ENCODE peak calls at places on chromosomes 12 and 14, in nine cellular contexts. A, Z, U, I, C, S, Y, X and B are unnamed samples.

GRCh38 chr12:122291431-122291830 is 25.1 kb upstream of the VPS33A start:
- DNase-seq in A (no peak), Z (no peak), U (no peak), I (no peak), C (no peak), S (no peak), Y (no peak), X (no peak), B (no peak)

GRCh38 chr14:39946796-39947195 is 514.6 kb upstream of the FBXO33 start:
- DNase-seq in A (no peak), Z (no peak), U (no peak), I (no peak), C (no peak), S (peak), Y (peak), X (no peak), B (peak)

GRCh38 chr14:24238123-24238522 is 4.3 kb downstream of the TINF2 start:
- DNase-seq in A (no peak), Z (no peak), U (no peak), I (no peak), C (no peak), S (no peak), Y (peak), X (no peak), B (no peak)

GRCh38 chr12:38138225-38139221 is 178.1 kb upstream of the ALG10B start:
- DNase-seq in A (peak), Z (no peak), U (peak), I (peak), C (peak), S (peak), Y (peak), X (peak), B (peak)

GRCh38 chr14:78164226-78164853 is 5.8 kb upstream of the NRXN3 start:
- DNase-seq in A (no peak), Z (no peak), U (no peak), I (peak), C (no peak), S (no peak), Y (peak), X (peak), B (no peak)

GRCh38 chr12:47946413-47947107 is 16.8 kb upstream of the TMEM106C start:
- DNase-seq in A (no peak), Z (no peak), U (no peak), I (no peak), C (no peak), S (peak), Y (no peak), X (no peak), B (no peak)

GRCh38 chr12:90129369-90130030 is 420.9 kb upstream of the ATP2B1 start:
- DNase-seq in A (no peak), Z (no peak), U (no peak), I (no peak), C (no peak), S (no peak), Y (peak), X (no peak), B (no peak)

GRCh38 chr12:57477710-57478681 is 1.7 kb downstream of the ARHGAP9 start:
- DNase-seq in A (no peak), Z (no peak), U (peak), I (no peak), C (no peak), S (peak), Y (no peak), X (no peak), B (no peak)

GRCh38 chr12:12946686-12947355 is 5.1 kb downstream of the GPRC5D start:
- DNase-seq in A (no peak), Z (no peak), U (no peak), I (no peak), C (no peak), S (peak), Y (no peak), X (no peak), B (no peak)

GRCh38 chr12:123761841-123762714 is at the start of gene DNAH10:
- DNase-seq in A (peak), Z (no peak), U (no peak), I (no peak), C (no peak), S (peak), Y (peak), X (no peak), B (no peak)

GRCh38 chr12:105253882-105254513 is 18.0 kb upstream of the APPL2 start:
- DNase-seq in A (no peak), Z (no peak), U (no peak), I (no peak), C (peak), S (peak), Y (no peak), X (no peak), B (peak)

GRCh38 chr12:21476949-21477348 is 24.5 kb downstream of the RECQL start:
- DNase-seq in A (no peak), Z (no peak), U (no peak), I (no peak), C (peak), S (peak), Y (no peak), X (no peak), B (peak)

GRCh38 chr12:113133036-113133435 is 2.5 kb downstream of the RASAL1 start:
- DNase-seq in A (no peak), Z (no peak), U (no peak), I (no peak), C (no peak), S (no peak), Y (no peak), X (no peak), B (no peak)

GRCh38 chr12:80939231-80939950 is 1.7 kb upstream of the LIN7A start:
- DNase-seq in A (no peak), Z (no peak), U (no peak), I (no peak), C (no peak), S (peak), Y (no peak), X (no peak), B (peak)

GRCh38 chr12:11894890-11895289 is 175.8 kb upstream of the BCL2L14 start:
- DNase-seq in A (no peak), Z (no peak), U (no peak), I (no peak), C (no peak), S (no peak), Y (no peak), X (no peak), B (no peak)

GRCh38 chr12:46499226-46499625 is 126.7 kb upstream of the SLC38A2 start:
- DNase-seq in A (no peak), Z (no peak), U (no peak), I (no peak), C (no peak), S (no peak), Y (no peak), X (no peak), B (no peak)

GRCh38 chr14:61472801-61473376 is 151.5 kb downstream of the PRKCH start:
- DNase-seq in A (no peak), Z (no peak), U (no peak), I (no peak), C (no peak), S (peak), Y (no peak), X (no peak), B (no peak)

GRCh38 chr12:21559855-21560569 is 33.9 kb downstream of the SPX start:
- DNase-seq in A (no peak), Z (no peak), U (no peak), I (no peak), C (peak), S (peak), Y (no peak), X (no peak), B (peak)

GRCh38 chr14:100709252-100709955 is 17.3 kb upstream of the DLK1 start:
- DNase-seq in A (no peak), Z (peak), U (no peak), I (no peak), C (peak), S (no peak), Y (peak), X (no peak), B (peak)

GRCh38 chr12:53543539-53543938 is 36.3 kb upstream of the NPFF start:
- DNase-seq in A (no peak), Z (peak), U (peak), I (peak), C (peak), S (peak), Y (peak), X (peak), B (peak)

GRCh38 chr12:76083761-76084276 is 666 bp downstream of the NAP1L1 start:
- DNase-seq in A (peak), Z (peak), U (peak), I (no peak), C (peak), S (peak), Y (peak), X (peak), B (peak)

GRCh38 chr12:98916106-98916505 is 271.0 kb downstream of the APAF1 start:
- DNase-seq in A (no peak), Z (no peak), U (no peak), I (no peak), C (no peak), S (no peak), Y (no peak), X (no peak), B (peak)

GRCh38 chr12:130780880-130781575 is 58.0 kb downstream of the STX2 start:
- DNase-seq in A (no peak), Z (no peak), U (no peak), I (no peak), C (no peak), S (no peak), Y (no peak), X (no peak), B (no peak)

GRCh38 chr12:117155278-117156060 is 34.8 kb downstream of the FBXO21 start:
- DNase-seq in A (peak), Z (peak), U (peak), I (peak), C (peak), S (peak), Y (peak), X (peak), B (peak)

GRCh38 chr12:94769746-94770396 is 119.5 kb upstream of the TMCC3 start:
- DNase-seq in A (no peak), Z (no peak), U (no peak), I (no peak), C (no peak), S (no peak), Y (no peak), X (no peak), B (no peak)

GRCh38 chr12:24560867-24561266 is 388.0 kb downstream of the BCAT1 start:
- DNase-seq in A (no peak), Z (no peak), U (no peak), I (no peak), C (peak), S (peak), Y (no peak), X (no peak), B (peak)

GRCh38 chr14:106872619-106873446 is 1346.5 kb downstream of the TMEM121 start:
- DNase-seq in A (peak), Z (peak), U (no peak), I (no peak), C (no peak), S (peak), Y (no peak), X (peak), B (no peak)

GRCh38 chr14:93040443-93040842 is 75.3 kb downstream of the ITPK1 start:
- DNase-seq in A (no peak), Z (peak), U (no peak), I (no peak), C (no peak), S (no peak), Y (no peak), X (peak), B (no peak)

GRCh38 chr12:40634431-40635131 is 57.7 kb upstream of the CNTN1 start:
- DNase-seq in A (no peak), Z (no peak), U (no peak), I (no peak), C (no peak), S (no peak), Y (no peak), X (no peak), B (no peak)

GRCh38 chr14:34336501-34336900 is 125.5 kb downstream of the SPTSSA start:
- DNase-seq in A (no peak), Z (no peak), U (no peak), I (no peak), C (no peak), S (no peak), Y (peak), X (no peak), B (no peak)

GRCh38 chr12:93785262-93786010 is 108.3 kb downstream of the CRADD start:
- DNase-seq in A (peak), Z (no peak), U (peak), I (peak), C (peak), S (peak), Y (peak), X (no peak), B (peak)

GRCh38 chr12:113097716-113098427 is 37.7 kb downstream of the RASAL1 start:
- DNase-seq in A (peak), Z (peak), U (peak), I (no peak), C (peak), S (peak), Y (no peak), X (no peak), B (peak)

GRCh38 chr14:34111933-34112332 is 161.1 kb upstream of the EGLN3 start:
- DNase-seq in A (no peak), Z (no peak), U (no peak), I (no peak), C (no peak), S (no peak), Y (no peak), X (no peak), B (no peak)

GRCh38 chr12:65631621-65632111 is 192.6 kb upstream of the HMGA2 start:
- DNase-seq in A (no peak), Z (no peak), U (no peak), I (peak), C (peak), S (peak), Y (peak), X (no peak), B (peak)

GRCh38 chr12:86216591-86216990 is 39.6 kb downstream of the MGAT4C start:
- DNase-seq in A (no peak), Z (no peak), U (no peak), I (no peak), C (peak), S (no peak), Y (no peak), X (no peak), B (no peak)
- H3K4me3 ChIP-seq in A (no peak), Z (no peak), U (no peak), I (no peak), C (no peak), S (no peak), Y (no peak), X (no peak), B (no peak)

GRCh38 chr12:128190614-128191013 is 76.4 kb upstream of the TMEM132C start:
- DNase-seq in A (no peak), Z (no peak), U (no peak), I (no peak), C (no peak), S (no peak), Y (peak), X (no peak), B (no peak)
- TF ChIP-seq CTCF in A (no peak), Z (peak), U (peak), I (no peak), C (no peak), S (no peak), Y (peak), X (no peak), B (no peak)

DNA sequence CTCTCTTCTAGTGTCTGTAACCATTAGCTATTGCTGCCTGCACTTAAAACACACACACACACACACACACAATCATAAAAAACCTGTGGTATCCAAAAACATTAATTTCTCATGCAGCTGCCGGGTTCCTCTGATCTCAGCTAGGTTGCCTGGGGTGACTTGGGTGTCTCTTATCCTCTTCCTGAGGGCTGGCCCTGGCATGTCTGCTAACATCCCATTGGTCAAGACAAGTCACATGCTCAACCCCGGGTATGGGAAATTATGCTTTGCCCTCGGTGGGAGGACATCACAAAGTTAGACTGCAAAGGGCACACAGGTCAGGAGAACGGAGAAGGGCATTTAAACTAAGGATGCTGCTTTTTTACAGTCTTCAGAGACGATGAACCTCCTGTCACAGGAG is 55.7 kb downstream of the TRPV4 start:
- DNase-seq in A (peak), Z (no peak), U (no peak), I (no peak), C (peak), S (peak), Y (no peak), X (no peak), B (no peak)
- H3K4me3 ChIP-seq in A (no peak), Z (no peak), U (no peak), I (no peak), C (no peak), S (no peak), Y (no peak), X (no peak), B (no peak)

DNA sequence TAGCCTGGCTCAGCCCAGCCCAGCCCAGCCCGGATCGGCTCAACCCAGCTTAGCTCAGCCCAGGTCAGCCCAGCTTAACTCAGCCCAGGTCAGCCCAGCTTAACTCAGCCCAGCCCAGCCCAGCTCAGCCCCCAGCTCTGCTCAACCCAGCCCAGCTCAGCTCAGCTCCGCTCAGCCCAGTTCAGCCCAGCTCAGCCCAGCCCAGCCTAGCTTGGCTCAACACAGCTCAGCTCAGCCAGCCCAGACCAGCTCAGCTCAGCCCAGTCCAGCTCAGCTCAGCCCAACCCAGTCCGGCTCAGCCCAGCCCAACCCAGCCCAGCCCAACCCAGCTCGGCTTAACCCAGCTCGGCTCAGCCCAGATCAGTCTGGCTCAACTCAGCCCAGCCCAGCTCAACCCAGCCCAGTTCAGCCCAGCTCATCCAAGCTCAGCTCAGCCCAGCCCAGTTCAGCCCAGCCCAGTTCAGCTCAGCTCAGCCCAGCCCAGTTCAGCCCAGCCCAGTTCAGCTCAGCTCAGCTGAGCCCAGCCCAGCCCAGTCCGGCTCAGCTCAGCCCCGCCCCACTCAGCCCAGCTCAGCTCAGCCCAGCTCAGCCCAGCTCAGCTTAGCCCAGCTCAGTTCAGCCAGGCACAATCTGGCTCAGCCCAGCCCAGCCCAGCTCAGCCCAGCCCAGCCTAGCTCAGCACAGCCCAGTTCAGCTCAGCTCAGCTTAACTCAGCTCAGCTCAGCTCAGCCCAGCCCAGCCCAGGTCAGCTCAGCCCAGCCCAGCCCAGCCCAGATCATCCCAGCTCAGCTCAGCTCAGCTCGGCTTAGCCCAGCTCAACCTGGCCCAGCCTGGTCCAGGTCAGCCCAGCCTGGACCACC is 331.7 kb downstream of the TMEM121 start:
- DNase-seq in A (peak), Z (peak), U (no peak), I (no peak), C (no peak), S (no peak), Y (no peak), X (no peak), B (no peak)
- TF ChIP-seq CTCF in A (no peak), Z (no peak), U (no peak), I (no peak), C (no peak), S (no peak), Y (no peak), X (no peak), B (no peak)

GRCh38 chr12:52010152-52010622 is 3.4 kb downstream of the TAMALIN start:
- DNase-seq in A (peak), Z (peak), U (peak), I (no peak), C (peak), S (peak), Y (peak), X (peak), B (peak)
- H3K4me3 ChIP-seq in A (no peak), Z (peak), U (peak), I (no peak), C (peak), S (peak), Y (no peak), X (no peak), B (no peak)

DNA sequence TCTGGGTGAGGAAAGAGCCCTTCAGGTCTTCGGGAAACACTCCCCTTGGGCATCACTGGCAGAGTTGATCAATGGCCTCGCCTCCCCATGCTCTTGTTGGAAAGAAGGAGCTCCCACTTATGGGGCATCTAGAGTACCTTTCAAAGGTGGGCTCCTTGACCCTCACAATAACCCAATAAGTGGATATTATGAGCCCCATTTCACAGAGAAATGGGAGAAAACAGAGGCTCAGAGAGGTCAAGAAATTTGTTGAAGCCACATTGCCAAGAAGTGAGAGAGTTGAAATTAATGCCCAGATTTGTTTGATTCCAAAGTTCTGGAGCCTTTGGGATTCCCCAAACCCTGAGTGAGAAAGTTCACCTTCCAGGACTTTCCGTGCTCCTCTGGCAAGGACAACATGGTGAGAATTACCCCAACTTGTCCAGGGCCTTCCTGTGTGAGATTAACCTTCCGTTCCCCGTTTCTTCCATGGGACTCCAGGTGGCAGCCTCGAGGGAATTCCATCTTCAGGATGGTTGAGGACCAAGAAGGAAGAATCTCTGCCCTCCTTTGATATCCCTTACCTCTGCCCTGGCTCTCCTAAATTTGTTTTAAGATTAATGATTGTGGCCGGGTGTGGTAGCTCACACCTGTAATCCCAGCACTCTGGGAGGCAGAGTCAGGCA is 7.5 kb upstream of the CHD4 start:
- DNase-seq in A (no peak), Z (no peak), U (no peak), I (no peak), C (no peak), S (peak), Y (peak), X (no peak), B (peak)
- TF ChIP-seq CTCF in A (no peak), Z (no peak), U (no peak), I (no peak), C (no peak), S (no peak), Y (no peak), X (no peak), B (peak)

DNA sequence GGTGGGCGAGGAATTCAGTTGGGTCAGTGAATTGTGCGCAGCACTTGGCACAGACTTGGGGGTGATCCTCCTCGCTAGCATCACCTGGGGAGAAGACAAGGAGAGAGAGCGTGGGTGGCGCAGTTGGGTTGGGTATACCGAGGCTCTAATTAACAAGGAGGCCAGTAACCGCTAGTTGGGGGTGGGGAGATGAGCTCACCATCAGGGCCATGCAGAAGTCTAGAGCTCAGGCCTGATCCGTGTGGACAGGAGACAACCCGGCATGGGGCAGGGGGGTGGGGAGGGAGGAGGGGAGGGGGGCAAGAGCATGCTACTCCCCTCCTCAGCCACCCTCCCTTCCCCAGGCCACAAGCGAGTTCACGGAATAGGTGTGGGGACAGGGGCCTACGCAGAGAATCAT is 575 bp downstream of the SALL2 start:
- DNase-seq in A (no peak), Z (no peak), U (no peak), I (no peak), C (no peak), S (no peak), Y (peak), X (no peak), B (no peak)
- H3K4me3 ChIP-seq in A (peak), Z (peak), U (peak), I (no peak), C (peak), S (peak), Y (peak), X (peak), B (peak)

GRCh38 chr14:98903371-98903770 is 368.6 kb downstream of the BCL11B start:
- DNase-seq in A (no peak), Z (no peak), U (no peak), I (no peak), C (no peak), S (no peak), Y (no peak), X (no peak), B (no peak)
- TF ChIP-seq CTCF in A (no peak), Z (no peak), U (no peak), I (no peak), C (no peak), S (no peak), Y (no peak), X (no peak), B (no peak)

GRCh38 chr12:55425954-55426353 is at the start of gene OR6C76:
- DNase-seq in A (no peak), Z (no peak), U (no peak), I (no peak), C (no peak), S (no peak), Y (no peak), X (no peak), B (no peak)
- H3K4me3 ChIP-seq in A (no peak), Z (no peak), U (no peak), I (no peak), C (no peak), S (no peak), Y (no peak), X (no peak), B (no peak)